ENCODE peak calls at places on chromosome 15, in six cellular contexts. A, L, C, P, G and N are unnamed samples.

GRCh38 chr15:67049351-67050044 is 15.9 kb upstream of the SMAD3 start:
- DNase-seq in C (no peak), G (peak; percentile 58), A (peak; percentile 57), P (no peak), L (peak; percentile 75), N (no peak)

GRCh38 chr15:99702895-99703602 is 30.2 kb downstream of the LYSMD4 start:
- DNase-seq in P (no peak), G (peak; percentile 50), A (no peak), C (no peak), L (peak; percentile 54), N (no peak)

GRCh38 chr15:40369474-40369869 is 11.5 kb downstream of the DISP2 start:
- DNase-seq in L (no peak), G (no peak), P (no peak), A (no peak), C (no peak), N (no peak)

GRCh38 chr15:79943820-79944219 is 27.2 kb downstream of the BCL2A1 start:
- DNase-seq in P (no peak), A (no peak), C (no peak), G (peak; percentile 27), L (peak; percentile 22), N (no peak)

GRCh38 chr15:55915876-55916567 is 77.4 kb downstream of the NEDD4 start:
- DNase-seq in A (no peak), L (peak; percentile 64), G (peak; percentile 63), C (no peak), P (no peak), N (no peak)

GRCh38 chr15:95365615-95366107 is 964.8 kb upstream of the NR2F2 start:
- DNase-seq in C (no peak), P (no peak), L (peak; percentile 97), G (peak; percentile 77), A (no peak), N (no peak)

GRCh38 chr15:67107014-67107812 is 41.8 kb downstream of the SMAD3 start:
- DNase-seq in A (peak; percentile 87), L (peak; percentile 98), C (peak; percentile 70), G (peak; percentile 95), P (no peak), N (no peak)

GRCh38 chr15:67043939-67044771 is 21.2 kb upstream of the SMAD3 start:
- DNase-seq in G (peak; percentile 95), C (no peak), P (no peak), A (peak; percentile 34), L (peak; percentile 95), N (no peak)

GRCh38 chr15:55774113-55774970 is 31.4 kb upstream of the PRTG start:
- DNase-seq in G (peak; percentile 40), P (peak; percentile 62), L (peak; percentile 30), A (peak; percentile 39), C (no peak), N (peak; percentile 73)

GRCh38 chr15:71003314-71003713 is 110.7 kb downstream of the LRRC49 start:
- DNase-seq in L (peak; percentile 24), G (no peak), C (no peak), P (no peak), A (no peak), N (no peak)

GRCh38 chr15:33860749-33861148 is 107.5 kb upstream of the CHRM5 start:
- DNase-seq in A (no peak), L (peak; percentile 53), P (no peak), G (peak; percentile 33), C (no peak), N (no peak)

GRCh38 chr15:67003586-67003985 is 61.8 kb upstream of the SMAD3 start:
- DNase-seq in C (no peak), A (no peak), P (no peak), G (no peak), L (peak; percentile 12), N (no peak)

GRCh38 chr15:70627734-70628541 is 135.4 kb downstream of the UACA start:
- DNase-seq in P (no peak), A (no peak), C (no peak), L (no peak), G (peak; percentile 19), N (no peak)

GRCh38 chr15:100686725-100687488 is 84.5 kb downstream of the ASB7 start:
- DNase-seq in L (peak; percentile 66), G (no peak), C (no peak), P (no peak), A (no peak), N (no peak)

GRCh38 chr15:42158941-42159340 is 2.5 kb upstream of the PLA2G4F start:
- DNase-seq in L (no peak), A (no peak), P (no peak), C (no peak), G (no peak), N (no peak)

GRCh38 chr15:70023064-70023768 is 74.5 kb downstream of the TLE3 start:
- DNase-seq in L (peak; percentile 77), G (peak; percentile 84), C (peak; percentile 58), P (no peak), A (no peak), N (peak; percentile 73)

GRCh38 chr15:69978603-69979002 is 119.1 kb downstream of the TLE3 start:
- DNase-seq in A (no peak), G (no peak), L (no peak), P (no peak), C (no peak), N (no peak)

GRCh38 chr15:31280037-31280830 is 46.4 kb upstream of the KLF13 start:
- DNase-seq in G (no peak), A (peak; percentile 51), L (no peak), C (peak; percentile 61), P (peak; percentile 92), N (no peak)

GRCh38 chr15:65747265-65747664 is 44.8 kb downstream of the DENND4A start:
- DNase-seq in A (no peak), P (no peak), C (no peak), L (no peak), G (no peak), N (no peak)

GRCh38 chr15:84570164-84570692 is 30.6 kb upstream of the ZSCAN2 start:
- DNase-seq in A (peak; percentile 63), L (peak; percentile 27), P (peak; percentile 52), C (peak; percentile 91), G (peak; percentile 42), N (peak; percentile 67)
- H3K4me3 ChIP-seq in A (peak overlapping the region; percentile 55), L (peak overlapping the region; percentile 79), P (peak overlapping the region; percentile 68), C (peak overlapping the region; percentile 67), G (peak overlapping the region; percentile 74), N (peak overlapping the region; percentile 73)

DNA sequence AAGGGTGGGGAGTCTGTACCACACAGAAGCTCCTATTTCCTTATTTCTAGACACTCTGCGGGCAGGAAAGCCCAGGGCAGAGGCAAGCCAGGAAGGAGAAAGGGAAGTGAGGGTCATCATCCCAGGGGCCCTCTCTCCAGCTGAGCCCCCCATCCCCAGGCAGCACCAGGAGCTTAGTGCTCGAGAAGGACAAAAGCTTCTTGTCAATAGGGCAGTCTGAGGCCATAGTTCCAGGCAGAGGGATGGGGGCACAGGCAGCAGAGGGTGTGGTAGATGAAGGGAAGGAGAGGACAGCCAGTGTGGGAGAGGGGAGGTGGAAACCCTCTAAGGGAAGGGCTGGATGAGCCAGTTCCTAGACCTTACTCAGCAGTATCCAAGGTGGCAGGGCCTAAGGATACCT is 2.7 kb downstream of the MAP1A start:
- DNase-seq in C (no peak), P (no peak), A (no peak), G (no peak), L (no peak), N (peak; percentile 29)
- H3K4me3 ChIP-seq in C (no peak overlapping the region), P (no peak overlapping the region), A (no peak overlapping the region), G (no peak overlapping the region), L (no peak overlapping the region), N (no peak overlapping the region)

GRCh38 chr15:77533986-77534385 is 98.7 kb downstream of the LINGO1 start:
- DNase-seq in C (peak; percentile 32), A (no peak), G (no peak), P (no peak), L (no peak), N (no peak)
- H3K4me3 ChIP-seq in C (no peak overlapping the region), A (no peak overlapping the region), G (no peak overlapping the region), P (no peak overlapping the region), L (no peak overlapping the region), N (no peak overlapping the region)

GRCh38 chr15:26630857-26631256 is 142.0 kb downstream of the GABRB3 start:
- DNase-seq in L (no peak), A (no peak), P (no peak), G (no peak), C (no peak), N (no peak)
- H3K4me3 ChIP-seq in L (no peak overlapping the region), A (no peak overlapping the region), P (no peak overlapping the region), G (no peak overlapping the region), C (no peak overlapping the region), N (no peak overlapping the region)

DNA sequence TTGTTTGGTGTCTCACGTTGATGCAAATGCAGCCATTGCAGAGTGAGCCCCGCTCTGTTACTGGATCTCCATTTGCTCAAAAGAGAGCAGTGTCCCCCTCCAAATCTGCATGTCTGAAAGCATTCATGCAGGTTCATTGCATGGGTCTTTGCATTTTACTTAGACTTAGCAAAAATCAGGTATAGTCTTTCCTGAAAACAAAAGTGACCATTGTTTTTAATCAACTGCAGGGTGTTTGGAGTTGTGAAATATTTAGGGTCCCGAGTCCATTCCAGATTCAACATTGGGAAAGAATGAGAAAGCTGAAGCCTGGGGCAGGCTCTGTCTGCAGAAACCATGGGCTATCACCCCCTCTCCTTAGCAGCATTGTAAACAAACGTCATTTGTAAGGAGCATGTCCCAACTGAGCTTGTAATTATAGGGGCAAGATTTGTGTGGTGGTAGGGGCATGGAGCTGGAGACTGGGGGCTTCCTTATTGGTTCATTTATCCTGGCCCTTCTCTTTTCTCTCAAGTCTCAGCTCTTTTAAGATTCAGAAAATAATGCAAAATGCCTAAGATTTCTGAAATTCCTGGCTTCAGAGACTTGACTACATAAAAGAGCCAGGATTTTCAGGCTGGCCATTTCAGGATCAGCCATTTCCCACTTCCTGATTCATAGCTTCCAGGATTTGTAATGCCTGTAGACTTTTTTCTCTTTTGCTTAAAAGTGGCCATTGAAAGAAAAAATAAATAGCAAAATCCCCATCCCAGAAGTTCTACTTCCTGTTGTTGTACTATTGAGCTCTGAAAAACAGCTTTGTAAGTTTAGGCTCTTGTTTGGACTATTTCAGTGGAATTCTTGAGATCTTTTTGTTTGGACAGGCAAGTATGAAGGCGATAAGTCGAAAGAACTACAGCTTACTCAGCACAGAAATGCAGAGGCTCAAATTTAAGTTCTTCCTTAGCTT is 23.0 kb downstream of the IGF1R start:
- DNase-seq in A (no peak), C (no peak), G (peak; percentile 73), L (peak; percentile 74), P (no peak), N (peak; percentile 24)
- H3K4me3 ChIP-seq in A (no peak overlapping the region), C (no peak overlapping the region), G (no peak overlapping the region), L (peak overlapping the region; percentile 21), P (no peak overlapping the region), N (no peak overlapping the region)

GRCh38 chr15:61393524-61393923 is 164.4 kb upstream of the RORA start:
- DNase-seq in L (no peak), C (no peak), P (no peak), A (no peak), G (no peak), N (no peak)

GRCh38 chr15:61390138-61390537 is 161.0 kb upstream of the RORA start:
- DNase-seq in A (no peak), P (no peak), C (no peak), G (no peak), L (no peak), N (no peak)

GRCh38 chr15:61396235-61396927 is 167.3 kb upstream of the RORA start:
- DNase-seq in G (no peak), P (no peak), A (no peak), C (no peak), L (no peak), N (no peak)

GRCh38 chr15:61398310-61398709 is 169.2 kb upstream of the RORA start:
- DNase-seq in C (no peak), G (no peak), L (no peak), P (no peak), A (no peak), N (no peak)

GRCh38 chr15:61393949-61394348 is 164.8 kb upstream of the RORA start:
- DNase-seq in A (no peak), C (no peak), L (no peak), P (peak; percentile 18), G (no peak), N (no peak)
- H3K4me3 ChIP-seq in A (no peak overlapping the region), C (no peak overlapping the region), L (no peak overlapping the region), P (no peak overlapping the region), G (no peak overlapping the region), N (no peak overlapping the region)